ENCODE peak calls at places on chromosomes 12 and 14, in eight cellular contexts. G is activated gamma-delta T cell treated with Interleukin-2 at 50 U/mL for 16 hours; K is neural progenitor cell; R is stimulated activated CD4-positive, alpha-beta T cell treated with anti-CD3 and anti-CD28 coated beads, Interleukin-15, amount 100 ng/mL, for 24 hours; U is stimulated activated CD8-positive, alpha-beta memory T cell treated with anti-CD3 and anti-CD28 coated beads, Interleukin-15, amount 100 ng/mL, for 24 hours; E is RWPE1; X is nucleus accumbens; Q is Caki2. V is an unnamed sample.

GRCh38 chr12:108553799-108554198 is 7.2 kb downstream of the SART3 start:
- DNase-seq in G (no peak), K (no peak), R (no peak), U (no peak), E (no peak), X (no peak), Q (no peak), V (no peak)

GRCh38 chr14:100012928-100013327 is 52.3 kb upstream of the EVL start:
- DNase-seq in G (no peak), K (no peak), R (no peak), U (no peak), E (no peak), X (no peak), Q (no peak), V (no peak)

GRCh38 chr12:18907793-18908580 is 170.1 kb downstream of the CAPZA3 start:
- DNase-seq in G (no peak), K (no peak), R (no peak), U (no peak), E (no peak), X (no peak), Q (no peak), V (no peak)

GRCh38 chr14:69650948-69651369 is 39.6 kb downstream of the SUSD6 start:
- DNase-seq in G (no peak), K (no peak), R (no peak), U (no peak), E (peak; percentile 44), X (no peak), Q (no peak), V (peak; percentile 64)

GRCh38 chr14:63276492-63277342 is 42.0 kb downstream of the GPHB5 start:
- DNase-seq in G (no peak), K (peak; percentile 70), R (no peak), U (no peak), E (peak; percentile 66), X (no peak), Q (peak; percentile 21), V (peak; percentile 69)

GRCh38 chr14:103522028-103522581 is 525 bp downstream of the CKB start:
- DNase-seq in G (no peak), K (peak; percentile 66), R (no peak), U (no peak), E (no peak), X (no peak), Q (no peak), V (no peak)

GRCh38 chr12:113418213-113418879 is 3.8 kb upstream of the SDSL start:
- DNase-seq in G (no peak), K (no peak), R (no peak), U (no peak), E (no peak), X (no peak), Q (peak; percentile 58), V (no peak)

GRCh38 chr14:52902971-52903385 is 47.9 kb downstream of the FERMT2 start:
- DNase-seq in G (no peak), K (no peak), R (no peak), U (no peak), E (no peak), X (no peak), Q (no peak), V (peak; percentile 34)

GRCh38 chr14:77882098-77882497 is 82.2 kb downstream of the ADCK1 start:
- DNase-seq in G (no peak), K (no peak), R (no peak), U (no peak), E (no peak), X (no peak), Q (no peak), V (peak; percentile 14)

GRCh38 chr12:50542448-50542847 is 37.7 kb downstream of the DIP2B start:
- DNase-seq in G (no peak), K (no peak), R (peak; percentile 51), U (no peak), E (peak; percentile 73), X (no peak), Q (peak; percentile 71), V (peak; percentile 98)

GRCh38 chr14:74572829-74573360 is 39.1 kb downstream of the LTBP2 start:
- DNase-seq in G (no peak), K (no peak), R (no peak), U (no peak), E (no peak), X (no peak), Q (peak; percentile 46), V (peak; percentile 89)

GRCh38 chr14:91947196-91948184 is at the start of gene FBLN5:
- DNase-seq in G (peak; percentile 11), K (peak; percentile 82), R (peak; percentile 63), U (peak; percentile 6), E (peak; percentile 35), X (no peak), Q (no peak), V (peak; percentile 51)

GRCh38 chr14:100775351-100775830 is 48.7 kb downstream of the DLK1 start:
- DNase-seq in G (no peak), K (no peak), R (no peak), U (no peak), E (no peak), X (no peak), Q (no peak), V (no peak)

GRCh38 chr12:110048242-110049027 is at the start of gene C12orf76:
- DNase-seq in G (peak; percentile 86), K (peak; percentile 90), R (peak; percentile 94), U (peak; percentile 64), E (peak; percentile 91), X (peak; percentile 91), Q (peak; percentile 88), V (peak; percentile 96)

GRCh38 chr12:126776047-126776446 is 1490.9 kb upstream of the TMEM132C start:
- DNase-seq in G (no peak), K (no peak), R (no peak), U (no peak), E (no peak), X (no peak), Q (no peak), V (no peak)

GRCh38 chr14:54148251-54148650 is 191.6 kb upstream of the BMP4 start:
- DNase-seq in G (no peak), K (no peak), R (no peak), U (no peak), E (no peak), X (no peak), Q (no peak), V (no peak)

GRCh38 chr12:48336564-48336963 is 14.2 kb downstream of the ZNF641 start:
- DNase-seq in G (no peak), K (peak; percentile 25), R (no peak), U (no peak), E (no peak), X (no peak), Q (no peak), V (peak; percentile 14)

GRCh38 chr12:65511134-65511912 is 232.8 kb downstream of the MSRB3 start:
- DNase-seq in G (no peak), K (no peak), R (no peak), U (no peak), E (no peak), X (peak; percentile 14), Q (no peak), V (no peak)

GRCh38 chr12:120996133-120996746 is 17.9 kb downstream of the HNF1A start:
- DNase-seq in G (no peak), K (no peak), R (no peak), U (no peak), E (no peak), X (no peak), Q (no peak), V (no peak)

GRCh38 chr12:113757223-113758002 is 208.7 kb downstream of the RBM19 start:
- DNase-seq in G (no peak), K (peak; percentile 16), R (no peak), U (no peak), E (no peak), X (peak; percentile 37), Q (no peak), V (peak; percentile 11)

GRCh38 chr12:106358410-106359241 is 1.1 kb downstream of the POLR3B start:
- DNase-seq in G (no peak), K (no peak), R (no peak), U (no peak), E (no peak), X (no peak), Q (no peak), V (peak; percentile 27)

GRCh38 chr12:6424848-6425247 is 19.9 kb upstream of the CD27 start:
- DNase-seq in G (no peak), K (no peak), R (no peak), U (no peak), E (no peak), X (no peak), Q (no peak), V (no peak)

GRCh38 chr14:85459361-85459760 is 70.6 kb upstream of the FLRT2 start:
- DNase-seq in G (no peak), K (no peak), R (no peak), U (no peak), E (no peak), X (no peak), Q (no peak), V (no peak)

GRCh38 chr14:95488376-95489162 is 27.9 kb downstream of the SYNE3 start:
- DNase-seq in G (no peak), K (no peak), R (no peak), U (no peak), E (no peak), X (peak; percentile 19), Q (no peak), V (no peak)

GRCh38 chr12:90216815-90217214 is 508.2 kb upstream of the ATP2B1 start:
- DNase-seq in G (no peak), K (no peak), R (no peak), U (no peak), E (no peak), X (no peak), Q (peak; percentile 3), V (no peak)

GRCh38 chr14:37668646-37669045 is 73.2 kb downstream of the TTC6 start:
- DNase-seq in G (no peak), K (no peak), R (no peak), U (no peak), E (no peak), X (no peak), Q (peak; percentile 62), V (peak; percentile 58)

GRCh38 chr12:121805800-121806555 is 2.2 kb downstream of the SETD1B start:
- DNase-seq in G (no peak), K (no peak), R (peak; percentile 40), U (no peak), E (no peak), X (no peak), Q (no peak), V (no peak)

GRCh38 chr14:77037338-77037782 is 8.9 kb upstream of the IRF2BPL start:
- DNase-seq in G (no peak), K (no peak), R (no peak), U (no peak), E (no peak), X (no peak), Q (no peak), V (no peak)

GRCh38 chr12:807041-807717 is 54.8 kb downstream of the WNK1 start:
- DNase-seq in G (no peak), K (no peak), R (no peak), U (no peak), E (no peak), X (no peak), Q (no peak), V (no peak)

GRCh38 chr12:44193281-44193680 is 357.4 kb downstream of the TMEM117 start:
- DNase-seq in G (no peak), K (no peak), R (no peak), U (no peak), E (no peak), X (no peak), Q (no peak), V (peak; percentile 42)

GRCh38 chr12:82883396-82884360 is 197.0 kb downstream of the TMTC2 start:
- DNase-seq in G (no peak), K (peak; percentile 59), R (no peak), U (no peak), E (no peak), X (no peak), Q (no peak), V (no peak)

GRCh38 chr14:83842536-83842935 is 1687.4 kb upstream of the FLRT2 start:
- DNase-seq in G (no peak), K (no peak), R (no peak), U (no peak), E (no peak), X (no peak), Q (no peak), V (no peak)

GRCh38 chr14:47392351-47392750 is 283.1 kb downstream of the MDGA2 start:
- DNase-seq in G (no peak), K (no peak), R (no peak), U (no peak), E (no peak), X (no peak), Q (no peak), V (no peak)

GRCh38 chr12:65822732-65823480 is 1.4 kb upstream of the HMGA2 start:
- DNase-seq in G (no peak), K (peak; percentile 88), R (peak; percentile 24), U (no peak), E (no peak), X (no peak), Q (peak; percentile 94), V (peak; percentile 75)

V was measured in epithelial cell of esophagus.